ENCODE peak calls at places on chromosomes 11 and 22, in four cellular contexts. Z is IMR-90, M is upper lobe of left lung, L is K562. R is an unnamed sample.

GRCh38 chr22:50206599-50206998 is 5.8 kb downstream of the SELENOO start:
- DNase-seq in Z (peak; percentile 26), M (peak; percentile 89), L (peak; percentile 44), R (no peak)

GRCh38 chr22:44493206-44493605 is 4.8 kb downstream of the RTL6 start:
- DNase-seq in Z (no peak), M (no peak), L (no peak), R (no peak)

GRCh38 chr22:31901388-31902137 is 42.8 kb upstream of the YWHAH start:
- DNase-seq in Z (no peak), M (no peak), L (peak; percentile 51), R (no peak)

GRCh38 chr11:61384271-61385242 is 7.8 kb upstream of the TMEM216 start:
- DNase-seq in Z (peak; percentile 42), M (no peak), L (peak; percentile 43), R (no peak)

GRCh38 chr11:12846766-12847615 is 162.1 kb upstream of the RASSF10 start:
- DNase-seq in Z (no peak), M (no peak), L (no peak), R (no peak)

GRCh38 chr11:69380451-69380901 is 86.5 kb downstream of the MYEOV start:
- DNase-seq in Z (no peak), M (no peak), L (no peak), R (peak; percentile 66)

GRCh38 chr11:28834877-28835276 is 726.7 kb downstream of the METTL15 start:
- DNase-seq in Z (peak; percentile 97), M (no peak), L (no peak), R (no peak)

GRCh38 chr11:104320091-104320490 is 156.1 kb upstream of the PDGFD start:
- DNase-seq in Z (peak; percentile 63), M (no peak), L (no peak), R (no peak)

GRCh38 chr11:62383822-62384221 is 35.0 kb upstream of the SCGB1A1 start:
- DNase-seq in Z (no peak), M (no peak), L (no peak), R (no peak)

GRCh38 chr11:63639195-63639832 is 25.1 kb upstream of the PLAAT3 start:
- DNase-seq in Z (peak; percentile 27), M (no peak), L (no peak), R (no peak)

GRCh38 chr22:41260871-41261270 is 20.1 kb upstream of the CHADL start:
- DNase-seq in Z (no peak), M (no peak), L (no peak), R (no peak)

DNA sequence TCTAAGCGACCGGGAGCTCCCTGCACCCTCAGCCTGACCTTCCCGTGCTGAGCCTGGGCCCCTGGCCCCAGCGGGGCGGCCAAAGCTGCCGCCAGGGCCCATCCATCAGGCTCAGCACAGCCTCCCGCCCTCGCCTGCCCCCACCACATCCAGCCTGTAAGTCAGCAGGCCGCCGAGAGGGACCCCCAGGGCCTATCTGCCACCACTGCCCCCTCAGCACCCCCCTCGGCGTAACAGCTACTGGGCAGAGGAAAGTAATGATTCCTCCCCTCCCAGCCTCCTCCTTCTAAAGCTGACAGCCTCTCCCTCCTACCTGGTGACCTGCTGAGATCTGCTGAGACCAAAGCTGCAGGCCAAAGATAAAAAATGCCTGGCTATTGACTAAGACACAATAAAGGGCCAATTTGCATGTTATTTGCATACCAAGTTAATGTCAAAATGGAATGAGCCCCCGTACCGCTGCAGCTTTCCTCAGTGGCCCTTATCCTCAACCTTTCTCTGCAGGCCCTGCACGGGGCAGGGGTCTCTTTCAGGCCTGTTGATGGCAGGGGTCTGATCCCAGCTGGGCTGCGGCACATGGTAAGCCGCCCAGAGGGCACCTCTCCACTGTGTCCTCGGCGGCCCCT is 51.6 kb downstream of the RPUSD4 start:
- DNase-seq in Z (no peak), M (no peak), L (peak; percentile 79), R (no peak)
- H3K27ac ChIP-seq in Z (no peak overlapping the region), M (no peak overlapping the region), L (no peak overlapping the region), R (no peak overlapping the region)

GRCh38 chr11:130771708-130772107 is 144.6 kb downstream of the SNX19 start:
- DNase-seq in Z (peak; percentile 46), M (no peak), L (no peak), R (no peak)
- TF ChIP-seq POLR2A in Z (no peak), M (no peak), L (no peak), R (no peak)

GRCh38 chr22:42410708-42411107 is 21.5 kb downstream of the NFAM1 start:
- DNase-seq in Z (no peak), M (no peak), L (no peak), R (no peak)
- H3K27ac ChIP-seq in Z (no peak overlapping the region), M (no peak overlapping the region), L (no peak overlapping the region), R (no peak overlapping the region)

GRCh38 chr22:21624120-21624879 is 5.5 kb downstream of the YDJC start:
- DNase-seq in Z (peak; percentile 23), M (no peak), L (peak; percentile 96), R (no peak)

GRCh38 chr22:21621891-21622623 is 7.8 kb downstream of the YDJC start:
- DNase-seq in Z (no peak), M (peak; percentile 59), L (no peak), R (no peak)

GRCh38 chr22:21622624-21623401 is 7.0 kb downstream of the YDJC start:
- DNase-seq in Z (no peak), M (no peak), L (no peak), R (no peak)

GRCh38 chr22:21624880-21625791 is 4.7 kb downstream of the YDJC start:
- DNase-seq in Z (no peak), M (no peak), L (no peak), R (no peak)

DNA sequence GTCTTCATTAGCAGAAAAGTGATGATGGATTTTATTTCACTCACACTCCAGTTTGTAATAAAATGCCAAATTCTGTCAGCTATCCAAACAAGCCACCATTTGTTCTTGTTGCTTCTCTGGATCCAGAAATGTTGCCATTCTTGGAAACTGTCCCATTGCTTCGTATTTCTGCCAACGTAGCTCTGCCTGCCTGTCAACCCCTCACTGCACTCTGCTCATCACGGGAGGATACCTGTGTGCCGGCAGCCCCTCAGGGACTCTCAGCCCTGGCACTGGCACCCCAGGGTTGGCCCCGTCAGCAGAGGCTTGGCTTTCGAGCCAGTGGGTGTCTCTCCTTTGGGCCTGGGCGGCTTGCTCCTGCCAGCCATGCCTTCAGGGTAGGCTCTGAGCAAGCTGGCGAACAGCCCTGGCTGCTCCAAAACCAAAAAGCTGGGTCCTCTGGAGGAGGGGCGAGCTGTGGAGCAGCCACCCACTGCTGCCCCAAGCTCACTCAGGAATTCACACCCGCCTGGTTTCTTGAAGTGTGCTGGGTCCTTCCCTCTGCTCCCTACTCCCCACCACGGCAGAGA is 6.3 kb downstream of the YDJC start:
- DNase-seq in Z (no peak), M (no peak), L (no peak), R (no peak)
- TF ChIP-seq POLR2A in Z (no peak), M (no peak), L (no peak), R (no peak)

DNA sequence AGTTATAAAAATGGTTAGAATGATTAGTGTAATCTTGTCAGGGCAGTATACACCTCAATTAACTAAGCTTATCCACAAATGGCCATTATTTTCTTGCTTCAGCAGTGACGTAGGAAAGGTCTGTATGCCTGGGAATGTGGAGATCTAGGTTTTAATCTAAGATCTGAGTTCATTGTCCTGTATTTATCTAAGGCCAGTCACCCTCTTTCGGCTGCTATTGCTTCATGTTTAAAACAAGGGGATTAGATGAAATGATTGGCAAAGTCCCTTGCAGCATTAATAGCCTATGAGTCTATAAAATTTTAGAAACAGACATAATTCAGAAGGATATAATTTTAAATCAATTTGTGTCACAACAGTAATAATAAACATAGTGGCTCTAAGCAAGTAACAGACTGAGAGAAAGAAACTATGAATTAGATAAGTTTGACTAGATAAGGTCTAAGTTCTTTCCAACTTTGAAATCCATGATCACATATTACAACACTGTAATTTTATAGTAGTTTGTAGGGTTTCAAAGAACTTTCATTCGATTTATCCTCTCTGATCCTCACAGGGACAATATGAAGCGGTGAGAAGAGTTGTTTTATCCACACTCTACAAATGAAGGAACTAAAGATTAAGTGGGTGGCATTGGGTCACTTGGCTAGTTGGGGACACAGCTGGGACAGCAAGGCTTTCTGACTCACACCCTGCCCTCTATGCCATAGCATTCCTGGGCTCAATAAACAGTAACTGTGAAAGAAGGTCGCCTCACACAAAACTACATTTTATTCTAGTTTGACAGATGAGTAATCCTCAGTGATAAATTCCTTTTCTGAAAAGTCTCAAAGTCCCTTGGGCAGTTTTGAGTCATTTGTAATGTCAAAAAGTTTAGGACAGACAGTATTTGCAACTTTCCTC is 60.6 kb upstream of the RDX start:
- DNase-seq in Z (peak; percentile 29), M (no peak), L (no peak), R (no peak)
- H3K27ac ChIP-seq in Z (no peak overlapping the region), M (no peak overlapping the region), L (peak overlapping the region; percentile 32), R (no peak overlapping the region)

GRCh38 chr11:20157768-20158167 is 2.5 kb downstream of the DBX1 start:
- DNase-seq in Z (no peak), M (no peak), L (no peak), R (no peak)
- TF ChIP-seq POLR2A in Z (no peak), M (no peak), L (no peak), R (no peak)

DNA sequence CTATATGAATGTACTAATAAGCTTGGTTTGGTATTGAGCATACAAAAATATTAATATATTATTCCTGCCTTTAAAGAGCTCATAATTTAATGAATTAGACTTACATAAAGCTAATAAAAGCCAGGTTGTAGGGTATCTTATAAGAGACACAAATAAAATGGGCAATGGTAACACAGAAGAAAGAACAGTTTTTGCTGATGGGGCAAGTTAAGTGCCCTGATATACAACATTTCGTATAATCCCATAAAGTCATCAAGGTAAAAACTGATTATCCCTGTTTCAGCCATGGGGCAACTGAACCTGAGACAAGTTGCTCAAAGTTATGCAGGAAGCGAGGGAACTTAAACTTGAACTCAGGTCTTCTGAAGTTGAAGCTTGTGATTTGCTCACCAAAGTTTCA is 48.9 kb upstream of the ARHGAP20 start:
- DNase-seq in Z (no peak), M (no peak), L (no peak), R (no peak)
- H3K27ac ChIP-seq in Z (no peak overlapping the region), M (no peak overlapping the region), L (no peak overlapping the region), R (no peak overlapping the region)

DNA sequence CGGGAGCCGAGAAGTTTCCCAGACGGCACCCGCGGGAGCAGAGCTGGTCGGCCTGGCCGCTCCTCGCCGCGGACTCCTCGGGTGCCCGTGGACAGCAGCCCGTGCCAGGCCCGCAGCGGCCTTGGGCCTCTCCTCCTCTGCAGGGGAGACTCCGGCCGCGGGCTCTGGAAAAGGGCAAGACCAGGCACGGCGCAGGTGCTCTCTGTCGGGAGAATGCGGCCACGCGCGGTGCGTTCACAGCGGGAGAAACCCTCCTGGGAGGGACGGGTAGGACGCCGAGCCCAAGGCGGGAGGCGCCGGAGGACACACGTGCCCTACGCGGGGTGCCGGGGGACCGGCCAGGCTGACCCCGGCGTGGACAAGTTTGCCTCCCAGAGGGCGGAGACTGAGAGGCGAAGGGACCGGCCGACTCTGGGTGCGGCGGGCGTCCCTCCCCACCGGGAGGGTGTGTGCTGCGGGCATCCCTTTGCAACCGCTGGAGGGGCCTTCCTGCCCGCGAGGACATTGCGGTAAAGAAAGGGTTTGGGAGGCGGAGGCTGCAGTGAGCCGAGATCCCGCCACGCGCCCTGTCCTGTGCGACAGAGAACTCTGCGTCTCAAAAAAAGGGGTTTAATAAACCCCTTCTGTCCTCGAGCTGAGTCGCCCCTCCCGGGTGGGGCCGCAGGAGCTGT is 2.3 kb downstream of the IFITM1 start:
- DNase-seq in Z (no peak), M (no peak), L (peak; percentile 46), R (peak; percentile 72)
- TF ChIP-seq POLR2A in Z (no peak), M (no peak), L (no peak), R (no peak)